ENCODE peak calls at places on chromosomes 16 and 17, in six cellular contexts. One of them, this sample, is unnamed.

GRCh38 chr16:23254338-23254737 is 47.8 kb upstream of the SCNN1B start:
- DNase-seq in uterus: no peak
- DNase-seq in HL-60: no peak
- DNase-seq in PC-3: peak
- DNase-seq in upper lobe of right lung: no peak
- DNase-seq in left lung: no peak
- DNase-seq in this sample: no peak

GRCh38 chr16:46974352-46974751 is 878 bp upstream of the DNAJA2 start:
- DNase-seq in uterus: no peak
- DNase-seq in left lung: no peak
- DNase-seq in HL-60: peak
- DNase-seq in upper lobe of right lung: no peak
- DNase-seq in PC-3: no peak
- DNase-seq in this sample: no peak

GRCh38 chr17:79929257-79930076 is 90.2 kb upstream of the CBX4 start:
- DNase-seq in upper lobe of right lung: no peak
- DNase-seq in uterus: no peak
- DNase-seq in PC-3: no peak
- DNase-seq in left lung: no peak
- DNase-seq in HL-60: no peak
- DNase-seq in this sample: no peak

GRCh38 chr16:48444574-48444973 is 59.4 kb upstream of the SIAH1 start:
- DNase-seq in PC-3: peak
- DNase-seq in left lung: no peak
- DNase-seq in HL-60: no peak
- DNase-seq in upper lobe of right lung: no peak
- DNase-seq in uterus: peak
- DNase-seq in this sample: no peak

GRCh38 chr16:4534151-4534790 is 4.3 kb downstream of the CDIP1 start:
- DNase-seq in HL-60: no peak
- DNase-seq in PC-3: no peak
- DNase-seq in left lung: no peak
- DNase-seq in upper lobe of right lung: no peak
- DNase-seq in uterus: no peak
- DNase-seq in this sample: no peak

GRCh38 chr17:9244066-9245052 is 223.0 kb downstream of the NTN1 start:
- DNase-seq in left lung: no peak
- DNase-seq in upper lobe of right lung: peak
- DNase-seq in HL-60: no peak
- DNase-seq in uterus: peak
- DNase-seq in PC-3: no peak
- DNase-seq in this sample: no peak

GRCh38 chr16:69865701-69866100 is 85.4 kb upstream of the CLEC18A start:
- DNase-seq in left lung: peak
- DNase-seq in uterus: no peak
- DNase-seq in HL-60: no peak
- DNase-seq in upper lobe of right lung: no peak
- DNase-seq in PC-3: no peak
- DNase-seq in this sample: no peak

GRCh38 chr17:76565728-76566612 is 19.7 kb downstream of the ST6GALNAC2 start:
- DNase-seq in HL-60: no peak
- DNase-seq in left lung: no peak
- DNase-seq in upper lobe of right lung: no peak
- DNase-seq in PC-3: no peak
- DNase-seq in uterus: no peak
- DNase-seq in this sample: no peak

GRCh38 chr17:28620010-28620409 is 6.0 kb upstream of the RSKR start:
- DNase-seq in HL-60: no peak
- DNase-seq in left lung: no peak
- DNase-seq in uterus: no peak
- DNase-seq in PC-3: no peak
- DNase-seq in upper lobe of right lung: no peak
- DNase-seq in this sample: no peak

GRCh38 chr16:2507679-2508064 is 6.1 kb upstream of the ATP6V0C start:
- DNase-seq in left lung: peak
- DNase-seq in upper lobe of right lung: peak
- DNase-seq in PC-3: no peak
- DNase-seq in HL-60: peak
- DNase-seq in uterus: no peak
- DNase-seq in this sample: peak

GRCh38 chr17:31389673-31390381 is 1.6 kb upstream of the RAB11FIP4 start:
- DNase-seq in uterus: no peak
- DNase-seq in left lung: no peak
- DNase-seq in HL-60: no peak
- DNase-seq in upper lobe of right lung: no peak
- DNase-seq in PC-3: no peak
- DNase-seq in this sample: no peak

GRCh38 chr17:31391496-31391949 is at the start of gene RAB11FIP4:
- DNase-seq in uterus: no peak
- DNase-seq in upper lobe of right lung: no peak
- DNase-seq in left lung: no peak
- DNase-seq in HL-60: no peak
- DNase-seq in PC-3: no peak
- DNase-seq in this sample: no peak

GRCh38 chr17:31388770-31389672 is 2.5 kb upstream of the RAB11FIP4 start:
- DNase-seq in upper lobe of right lung: no peak
- DNase-seq in left lung: no peak
- DNase-seq in HL-60: peak
- DNase-seq in PC-3: peak
- DNase-seq in uterus: no peak
- DNase-seq in this sample: no peak

GRCh38 chr17:31390748-31391495 is 553 bp upstream of the RAB11FIP4 start:
- DNase-seq in left lung: no peak
- DNase-seq in upper lobe of right lung: no peak
- DNase-seq in HL-60: no peak
- DNase-seq in PC-3: no peak
- DNase-seq in uterus: no peak
- DNase-seq in this sample: no peak

DNA sequence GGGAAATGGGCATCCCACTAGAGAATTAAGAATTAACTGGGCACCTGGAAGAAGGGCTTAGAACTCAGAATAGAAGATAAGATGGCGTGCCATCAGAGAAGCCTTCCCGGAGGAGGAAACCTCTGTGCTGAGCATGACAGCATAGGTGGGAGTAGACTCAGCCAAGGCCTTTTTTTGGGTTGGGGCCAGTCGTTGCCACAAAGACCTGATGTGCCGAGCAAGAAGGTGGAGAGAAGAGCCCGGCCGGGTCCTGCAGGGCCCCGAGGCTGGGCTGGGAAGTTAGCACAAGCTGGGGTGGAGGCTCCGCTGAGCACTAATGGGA is 1.1 kb upstream of the RAB11FIP4 start:
- DNase-seq in upper lobe of right lung: no peak
- DNase-seq in HL-60: no peak
- DNase-seq in PC-3: no peak
- DNase-seq in uterus: no peak
- DNase-seq in left lung: no peak
- DNase-seq in this sample: no peak
- H3K27ac ChIP-seq in upper lobe of right lung: no peak
- H3K27ac ChIP-seq in HL-60: no peak
- H3K27ac ChIP-seq in PC-3: no peak
- H3K27ac ChIP-seq in uterus: no peak
- H3K27ac ChIP-seq in left lung: no peak
- H3K27ac ChIP-seq in this sample: no peak

GRCh38 chr17:65750166-65750565 is 188.7 kb upstream of the AXIN2 start:
- DNase-seq in left lung: no peak
- DNase-seq in HL-60: no peak
- DNase-seq in PC-3: peak
- DNase-seq in upper lobe of right lung: no peak
- DNase-seq in uterus: no peak
- DNase-seq in this sample: no peak

GRCh38 chr17:65750678-65751077 is 189.2 kb upstream of the AXIN2 start:
- DNase-seq in left lung: peak
- DNase-seq in upper lobe of right lung: peak
- DNase-seq in PC-3: peak
- DNase-seq in HL-60: peak
- DNase-seq in uterus: peak
- DNase-seq in this sample: peak

GRCh38 chr17:65751263-65751662 is 189.8 kb upstream of the AXIN2 start:
- DNase-seq in upper lobe of right lung: no peak
- DNase-seq in PC-3: no peak
- DNase-seq in uterus: no peak
- DNase-seq in HL-60: no peak
- DNase-seq in left lung: no peak
- DNase-seq in this sample: no peak

GRCh38 chr17:65753348-65753747 is 191.9 kb upstream of the AXIN2 start:
- DNase-seq in left lung: no peak
- DNase-seq in PC-3: no peak
- DNase-seq in uterus: no peak
- DNase-seq in upper lobe of right lung: no peak
- DNase-seq in HL-60: no peak
- DNase-seq in this sample: no peak

DNA sequence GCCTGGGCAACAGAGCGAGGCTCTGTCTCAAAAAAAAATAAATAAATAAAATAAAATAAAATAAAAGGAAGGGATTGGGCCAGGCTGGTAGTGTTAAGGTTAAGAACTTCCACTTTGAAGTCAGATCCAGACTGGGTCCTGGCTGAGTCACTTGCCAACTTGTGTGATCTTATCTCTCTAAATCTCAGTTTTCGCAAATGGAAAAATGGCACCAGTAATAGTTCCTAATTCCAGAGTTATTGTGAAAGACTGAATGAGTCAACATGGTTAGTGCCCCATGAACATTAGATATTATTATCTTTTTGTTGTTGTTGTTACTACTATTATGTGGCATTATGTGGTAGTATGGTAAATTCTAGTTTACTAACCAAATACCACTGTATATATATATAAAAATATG is 188.0 kb upstream of the AXIN2 start:
- DNase-seq in uterus: no peak
- DNase-seq in PC-3: peak
- DNase-seq in HL-60: no peak
- DNase-seq in upper lobe of right lung: no peak
- DNase-seq in left lung: no peak
- DNase-seq in this sample: no peak
- TF ChIP-seq CTCF in uterus: no peak
- TF ChIP-seq CTCF in PC-3: no peak
- TF ChIP-seq CTCF in HL-60: no peak
- TF ChIP-seq CTCF in upper lobe of right lung: no peak
- TF ChIP-seq CTCF in left lung: no peak
- TF ChIP-seq CTCF in this sample: no peak

GRCh38 chr17:67500261-67500660 is 123.2 kb downstream of the PITPNC1 start:
- DNase-seq in left lung: no peak
- DNase-seq in uterus: no peak
- DNase-seq in upper lobe of right lung: no peak
- DNase-seq in HL-60: no peak
- DNase-seq in PC-3: peak
- DNase-seq in this sample: no peak
- H3K27ac ChIP-seq in left lung: no peak
- H3K27ac ChIP-seq in uterus: no peak
- H3K27ac ChIP-seq in upper lobe of right lung: no peak
- H3K27ac ChIP-seq in HL-60: no peak
- H3K27ac ChIP-seq in PC-3: no peak
- H3K27ac ChIP-seq in this sample: no peak

GRCh38 chr16:15477802-15478201 is 43.4 kb downstream of the BMERB1 start:
- DNase-seq in upper lobe of right lung: no peak
- DNase-seq in uterus: no peak
- DNase-seq in left lung: no peak
- DNase-seq in PC-3: no peak
- DNase-seq in HL-60: no peak
- DNase-seq in this sample: no peak
- TF ChIP-seq CTCF in upper lobe of right lung: no peak
- TF ChIP-seq CTCF in uterus: no peak
- TF ChIP-seq CTCF in left lung: no peak
- TF ChIP-seq CTCF in PC-3: no peak
- TF ChIP-seq CTCF in HL-60: no peak
- TF ChIP-seq CTCF in this sample: no peak

This sample was measured in suprapubic skin.